ENCODE peak calls at places on chromosomes 13 and 19, in five cellular contexts. C is left lung, B is transverse colon, K is mesenchymal stem cell, F is fibroblast of lung. U is an unnamed sample.

GRCh38 chr13:43388282-43389034 is 365.1 kb downstream of the DNAJC15 start:
- DNase-seq in C (no peak), B (no peak), K (no peak), F (no peak), U (no peak)

GRCh38 chr19:54682306-54682705 is 19.5 kb downstream of the LILRB4 start:
- DNase-seq in C (no peak), B (no peak), K (no peak), F (no peak), U (no peak)

GRCh38 chr19:18204394-18205179 is 745 bp upstream of the RAB3A start:
- DNase-seq in C (peak; percentile 60), B (peak; percentile 73), K (peak; percentile 77), F (no peak), U (peak; percentile 84)

GRCh38 chr19:3284759-3285646 is 60.5 kb downstream of the CELF5 start:
- DNase-seq in C (peak; percentile 80), B (peak; percentile 95), K (peak; percentile 76), F (peak; percentile 47), U (peak; percentile 91)

GRCh38 chr13:66036024-66036614 is 1194.0 kb downstream of the PCDH9 start:
- DNase-seq in C (no peak), B (no peak), K (no peak), F (no peak), U (no peak)

GRCh38 chr13:47798906-47799305 is 202.2 kb downstream of the SUCLA2 start:
- DNase-seq in C (no peak), B (no peak), K (peak; percentile 19), F (peak; percentile 40), U (no peak)

GRCh38 chr13:49584771-49585182 is 581 bp downstream of the RCBTB1 start:
- DNase-seq in C (no peak), B (no peak), K (peak; percentile 31), F (no peak), U (no peak)

GRCh38 chr13:107018285-107018684 is 450.3 kb upstream of the ARGLU1 start:
- DNase-seq in C (no peak), B (no peak), K (no peak), F (no peak), U (no peak)

GRCh38 chr13:112134150-112135075 is 67.5 kb downstream of the SOX1 start:
- DNase-seq in C (no peak), B (no peak), K (no peak), F (no peak), U (no peak)

GRCh38 chr19:38952395-38953165 is 21.8 kb downstream of the MRPS12 start:
- DNase-seq in C (no peak), B (peak; percentile 26), K (peak; percentile 49), F (no peak), U (no peak)

GRCh38 chr13:67238277-67238859 is 8.2 kb upstream of the PCDH9 start:
- DNase-seq in C (no peak), B (no peak), K (peak; percentile 48), F (peak; percentile 58), U (no peak)

GRCh38 chr19:22528956-22529355 is 105.2 kb upstream of the ZNF492 start:
- DNase-seq in C (no peak), B (no peak), K (no peak), F (no peak), U (no peak)

GRCh38 chr13:44474122-44474910 is 100.7 kb downstream of the SERP2 start:
- DNase-seq in C (no peak), B (no peak), K (peak; percentile 13), F (peak; percentile 29), U (no peak)

GRCh38 chr13:45511310-45512147 is 46.8 kb downstream of the COG3 start:
- DNase-seq in C (no peak), B (no peak), K (peak; percentile 77), F (peak; percentile 84), U (no peak)

GRCh38 chr13:73661687-73662425 is 472.3 kb downstream of the KLF12 start:
- DNase-seq in C (no peak), B (no peak), K (no peak), F (no peak), U (no peak)

DNA sequence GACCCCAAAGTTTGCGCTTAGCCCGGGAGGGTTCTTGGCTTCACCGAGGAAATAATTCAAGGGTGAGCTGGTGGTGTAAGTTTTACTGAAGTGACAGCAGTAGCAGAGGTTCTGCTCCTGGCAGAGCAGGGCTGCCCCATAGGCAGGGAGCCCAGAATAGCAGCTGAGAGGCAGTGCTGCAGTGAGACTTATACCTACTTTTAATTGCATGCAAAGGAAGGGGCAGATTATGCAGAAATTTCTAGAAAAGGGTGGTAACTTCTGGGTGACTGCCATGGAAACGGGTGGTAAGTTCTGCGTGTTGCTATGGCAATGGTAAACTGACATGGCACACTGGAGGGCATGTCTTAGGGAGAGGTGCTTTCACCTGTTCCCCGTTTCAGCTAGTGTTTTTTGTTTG is 17.5 kb upstream of the CAMSAP3 start:
- DNase-seq in C (no peak), B (no peak), K (no peak), F (no peak), U (no peak)
- H3K27me3 ChIP-seq in C (no peaks in the 10 kb centered on the region), B (no peaks in the 10 kb centered on the region), K (peaks cover 21% of the 10 kb centered on the region), F (no peaks in the 10 kb centered on the region), U (no peaks in the 10 kb centered on the region)

DNA sequence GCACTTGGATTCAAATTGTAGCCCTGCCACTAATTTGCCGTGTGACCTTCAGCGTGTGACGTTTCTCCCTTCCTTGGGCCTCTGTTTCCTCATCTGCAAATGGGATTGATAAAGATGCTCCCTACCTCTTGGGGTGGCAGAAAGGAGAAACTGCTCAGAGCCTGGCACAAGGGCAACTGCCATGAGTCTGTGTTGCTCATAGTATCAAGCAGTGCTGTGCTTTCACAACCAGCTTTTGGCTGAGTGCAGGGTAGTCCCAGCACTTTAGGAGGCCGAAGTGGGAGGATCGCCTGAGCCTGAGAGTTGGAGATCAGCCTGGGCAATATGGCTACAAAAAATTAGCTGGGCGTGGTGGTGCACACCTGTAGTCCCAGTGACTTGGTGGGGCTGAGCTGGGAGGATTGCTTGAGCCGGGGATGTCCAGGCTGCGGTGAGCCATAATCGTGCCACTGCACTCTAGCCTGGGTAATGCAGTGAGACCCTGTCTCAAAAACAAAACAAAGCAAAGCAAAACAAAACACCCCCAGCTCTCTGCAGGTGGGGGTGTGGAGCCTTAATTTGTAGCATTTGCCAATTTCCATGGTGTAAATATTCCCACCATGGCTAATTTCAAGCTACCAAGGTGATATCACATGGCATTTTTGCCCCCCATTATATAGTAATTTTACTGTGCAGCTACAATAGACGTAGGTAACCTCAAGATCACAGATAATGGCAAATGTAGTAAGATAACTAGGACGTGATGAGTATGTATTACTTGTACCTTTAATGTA is 1.6 kb upstream of the MARK4 start:
- DNase-seq in C (no peak), B (no peak), K (no peak), F (no peak), U (no peak)
- H3K27me3 ChIP-seq in C (no peaks in the 10 kb centered on the region), B (no peaks in the 10 kb centered on the region), K (peaks cover 11% of the 10 kb centered on the region), F (no peaks in the 10 kb centered on the region), U (no peaks in the 10 kb centered on the region)

DNA sequence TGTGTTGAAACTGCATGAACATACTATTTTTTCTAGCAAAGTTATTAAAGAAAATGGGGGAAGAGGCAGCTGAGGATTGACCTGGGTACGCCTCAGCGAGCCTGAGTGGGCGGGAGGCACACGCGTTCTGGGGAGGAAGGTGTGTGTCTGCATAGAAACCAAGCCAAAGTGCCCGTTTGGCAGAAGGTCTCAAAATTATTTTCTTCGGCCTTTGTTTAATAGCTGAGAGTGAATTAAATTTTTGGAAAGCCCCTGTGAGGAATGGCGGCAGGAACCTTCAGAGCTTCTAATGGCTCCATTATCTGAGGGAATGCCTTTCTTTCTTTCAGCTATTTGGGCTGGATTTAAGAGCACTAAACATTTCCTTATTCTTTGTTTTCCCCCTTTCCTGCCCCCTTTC is 5.2 kb downstream of the ZIC2 start:
- DNase-seq in C (no peak), B (no peak), K (no peak), F (no peak), U (no peak)
- H3K27me3 ChIP-seq in C (peaks cover 98% of the 10 kb centered on the region), B (peaks cover 99% of the 10 kb centered on the region), K (peaks cover 96% of the 10 kb centered on the region), F (peaks cover 91% of the 10 kb centered on the region), U (peaks cover 100% of the 10 kb centered on the region)

DNA sequence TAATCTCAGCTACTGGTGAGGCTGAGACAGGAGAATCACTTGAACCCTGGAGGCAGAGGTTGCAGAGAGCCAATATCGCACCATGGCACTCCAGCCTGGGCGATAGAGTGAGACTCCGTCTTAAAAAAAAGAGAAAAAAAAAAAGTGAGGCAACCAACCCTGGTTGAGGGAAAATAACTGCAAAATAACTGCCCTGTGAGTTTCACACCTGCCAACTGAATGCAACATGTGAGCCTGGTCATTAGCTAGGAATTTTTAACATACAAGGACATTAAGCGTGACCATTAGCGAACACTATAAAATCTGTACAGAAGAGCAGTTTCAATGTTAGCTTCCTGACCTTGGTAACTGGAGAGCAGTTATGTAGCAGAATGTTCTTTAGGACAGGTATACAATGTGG is 2.4 kb upstream of the CCNP start:
- DNase-seq in C (no peak), B (no peak), K (no peak), F (no peak), U (no peak)
- H3K27me3 ChIP-seq in C (peaks cover 23% of the 10 kb centered on the region), B (peaks cover 43% of the 10 kb centered on the region), K (no peaks in the 10 kb centered on the region), F (no peaks in the 10 kb centered on the region), U (peaks cover 27% of the 10 kb centered on the region)

DNA sequence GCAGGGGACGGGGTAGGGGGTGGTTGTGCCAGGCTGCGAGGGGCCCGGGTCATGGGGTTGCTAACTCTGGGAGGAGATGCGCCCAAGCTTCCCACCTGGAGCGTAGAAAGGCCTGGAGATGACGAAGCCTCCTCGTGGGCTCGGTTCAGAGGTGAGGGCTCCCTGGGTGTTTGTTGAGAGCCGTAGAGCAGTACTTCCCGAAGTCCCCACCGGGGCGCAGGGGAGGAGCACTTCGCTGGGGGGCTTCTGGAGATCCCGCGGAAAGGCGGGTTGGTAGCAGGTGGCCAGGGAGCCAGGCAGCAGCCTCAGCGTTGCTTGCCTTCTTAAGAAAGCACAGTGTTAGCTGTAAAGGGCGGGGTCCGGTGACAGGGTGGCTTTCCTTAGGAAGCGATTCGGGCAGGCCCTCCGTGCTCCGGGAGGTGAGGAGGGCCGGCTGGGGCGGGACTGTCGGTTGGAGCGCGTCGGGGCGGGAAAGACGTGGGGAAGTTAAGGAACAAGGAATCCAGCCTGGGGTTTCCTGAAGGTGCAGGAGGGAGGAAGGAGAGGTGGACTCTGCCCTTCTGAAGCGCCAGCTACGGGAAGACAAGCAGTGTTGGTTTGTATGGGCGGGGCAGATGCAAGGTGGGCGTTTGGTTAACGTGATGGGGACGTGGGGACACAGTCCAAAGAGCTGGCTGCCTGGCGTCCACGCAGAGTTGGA is 3.3 kb downstream of the VSTM2B start:
- DNase-seq in C (no peak), B (no peak), K (no peak), F (no peak), U (no peak)
- H3K27me3 ChIP-seq in C (peaks cover 66% of the 10 kb centered on the region), B (peaks cover 81% of the 10 kb centered on the region), K (peaks cover 87% of the 10 kb centered on the region), F (peaks cover 46% of the 10 kb centered on the region), U (peaks cover 94% of the 10 kb centered on the region)

GRCh38 chr19:4580021-4580901 is 20.8 kb upstream of the SEMA6B start:
- DNase-seq in C (no peak), B (no peak), K (no peak), F (no peak), U (no peak)

GRCh38 chr19:4582112-4582553 is 22.6 kb upstream of the SEMA6B start:
- DNase-seq in C (no peak), B (no peak), K (no peak), F (no peak), U (no peak)

GRCh38 chr19:4582980-4583842 is 23.7 kb upstream of the SEMA6B start:
- DNase-seq in C (no peak), B (no peak), K (no peak), F (no peak), U (no peak)

GRCh38 chr19:4580961-4581380 is 21.5 kb upstream of the SEMA6B start:
- DNase-seq in C (no peak), B (no peak), K (no peak), F (no peak), U (no peak)

GRCh38 chr19:4581381-4582111 is 22.1 kb upstream of the SEMA6B start:
- DNase-seq in C (no peak), B (no peak), K (peak; percentile 27), F (no peak), U (no peak)
- H3K27me3 ChIP-seq in C (peaks cover 52% of the 10 kb centered on the region), B (peaks cover 99% of the 10 kb centered on the region), K (peaks cover 78% of the 10 kb centered on the region), F (peaks cover 50% of the 10 kb centered on the region), U (peaks cover 72% of the 10 kb centered on the region)

U was measured in suprapubic skin.